ENCODE peak calls at places on chromosomes 4 and X, in five cellular contexts. V is pancreas, B is HFF-Myc, E is stomach, P is GM12864. Y is an unnamed sample.

GRCh38 chrX:25049347-25049746 is 33.6 kb upstream of the ARX start:
- DNase-seq in P (no peak), B (peak), V (no peak), E (no peak), Y (no peak)

GRCh38 chr4:7068883-7069282 is 1.0 kb upstream of the GRPEL1 start:
- DNase-seq in B (no peak), E (no peak), V (no peak), P (no peak), Y (no peak)

GRCh38 chr4:162959056-162959455 is 207.6 kb downstream of the NAF1 start:
- DNase-seq in B (no peak), V (no peak), E (peak), P (no peak), Y (no peak)

GRCh38 chrX:45751156-45751555 is 550.5 kb upstream of the DIPK2B start:
- DNase-seq in P (no peak), V (no peak), B (no peak), E (no peak), Y (no peak)

GRCh38 chr4:7124643-7125442 is 57.0 kb upstream of the GRPEL1 start:
- DNase-seq in V (peak), P (no peak), B (peak), E (peak), Y (no peak)

GRCh38 chr4:2793578-2793919 is 664 bp downstream of the SH3BP2 start:
- DNase-seq in E (peak), P (no peak), B (no peak), V (peak), Y (no peak)

GRCh38 chr4:89708903-89709361 is 128.0 kb downstream of the SNCA start:
- DNase-seq in E (no peak), B (no peak), V (no peak), P (no peak), Y (no peak)

GRCh38 chrX:124113799-124114600 is 152.5 kb downstream of the STAG2 start:
- DNase-seq in B (no peak), V (no peak), P (no peak), E (no peak), Y (no peak)

GRCh38 chr4:3407930-3408792 is 33.6 kb upstream of the HGFAC start:
- DNase-seq in P (no peak), V (no peak), B (no peak), E (no peak), Y (no peak)

GRCh38 chr4:84531689-84532088 is 32.6 kb upstream of the NKX6-1 start:
- DNase-seq in E (no peak), B (no peak), V (no peak), P (no peak), Y (no peak)

GRCh38 chr4:55989716-55990115 is 41.0 kb downstream of the CEP135 start:
- DNase-seq in E (no peak), B (no peak), V (no peak), P (no peak), Y (no peak)

GRCh38 chr4:8549352-8549931 is 30.8 kb upstream of the GPR78 start:
- DNase-seq in V (no peak), P (no peak), B (no peak), E (no peak), Y (no peak)
- TF ChIP-seq CTCF in V (no peak), P (no peak), B (no peak), E (no peak), Y (no peak)

GRCh38 chr4:87499415-87500106 is 29.6 kb downstream of the SPARCL1 start:
- DNase-seq in B (no peak), V (no peak), E (no peak), P (no peak), Y (peak)

GRCh38 chr4:87497586-87497985 is 31.6 kb downstream of the SPARCL1 start:
- DNase-seq in E (no peak), V (no peak), B (no peak), P (no peak), Y (no peak)

GRCh38 chr4:87500107-87500462 is 29.1 kb downstream of the SPARCL1 start:
- DNase-seq in E (no peak), B (no peak), V (no peak), P (no peak), Y (peak)

GRCh38 chr4:87498446-87498900 is 30.7 kb downstream of the SPARCL1 start:
- DNase-seq in B (no peak), V (no peak), P (no peak), E (no peak), Y (peak)

GRCh38 chr4:87497141-87497540 is 32.0 kb downstream of the SPARCL1 start:
- DNase-seq in B (no peak), P (no peak), V (no peak), E (no peak), Y (no peak)
- TF ChIP-seq CTCF in B (peak), P (peak), V (no peak), E (no peak), Y (peak)

GRCh38 chr4:155972098-155972497 is 18.4 kb upstream of the CTSO start:
- DNase-seq in B (no peak), V (no peak), P (no peak), E (no peak), Y (no peak)
- TF ChIP-seq CTCF in B (peak), V (no peak), P (peak), E (no peak), Y (peak)

GRCh38 chrX:148940411-148940996 is 440.1 kb downstream of the AFF2 start:
- DNase-seq in V (no peak), P (no peak), B (no peak), E (no peak), Y (no peak)
- TF ChIP-seq CTCF in V (no peak), P (no peak), B (no peak), E (no peak), Y (no peak)

DNA sequence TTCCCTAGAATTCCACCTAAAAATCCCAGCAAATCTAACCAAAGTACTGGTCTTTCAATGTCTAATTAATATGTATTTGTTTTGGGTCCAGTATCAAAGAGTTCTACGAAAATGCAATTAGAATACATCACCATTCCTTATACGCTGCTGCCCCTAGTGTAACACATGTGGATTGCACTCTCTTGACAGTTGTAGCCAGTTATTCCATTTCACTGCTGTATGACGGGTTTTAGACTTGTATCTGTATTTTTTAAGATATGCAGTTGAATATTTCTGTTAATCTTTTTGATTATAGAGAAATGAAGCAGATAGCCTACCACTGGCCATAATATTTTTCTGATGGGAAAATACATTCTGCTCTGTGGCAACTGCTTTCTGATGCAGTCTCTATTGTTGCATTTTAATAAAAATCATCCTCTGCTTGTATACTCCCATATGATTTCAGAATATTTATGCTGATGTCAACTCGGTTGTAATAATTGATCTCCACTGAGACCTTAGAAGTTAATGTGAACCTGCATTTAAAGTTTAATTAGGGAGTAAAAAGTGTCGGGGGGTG is 17.1 kb upstream of the PAGE2B start:
- DNase-seq in E (no peak), P (peak), V (no peak), B (peak), Y (peak)
- TF ChIP-seq CTCF in E (peak), P (peak), V (peak), B (peak), Y (peak)